ENCODE peak calls at places on chromosome 13, in ten cellular contexts. E is iris pigment epithelial cell, H is T-helper 2 cell, Q is NCI-H1048, O is COR-L47, A is T-helper 17 cell, Z is non-pigmented ciliary epithelial cell, I is breast epithelium, T is GM12865, Y is mammary epithelial cell. K is an unnamed sample.

GRCh38 chr13:32530841-32531253 is 7.7 kb downstream of the N4BP2L2 start:
- DNase-seq in E (peak), H (no peak), Q (no peak), O (no peak), A (no peak), Z (peak), I (no peak), T (peak), Y (peak), K (no peak)

GRCh38 chr13:23399254-23399796 is 34.2 kb downstream of the SACS start:
- DNase-seq in E (no peak), H (no peak), Q (no peak), O (no peak), A (no peak), Z (no peak), I (no peak), T (no peak), Y (no peak), K (no peak)

GRCh38 chr13:94412870-94413269 is 66.6 kb downstream of the DCT start:
- DNase-seq in E (no peak), H (no peak), Q (no peak), O (no peak), A (no peak), Z (no peak), I (no peak), T (no peak), Y (no peak), K (no peak)

GRCh38 chr13:112968380-112968909 is 569 bp upstream of the MCF2L start:
- DNase-seq in E (no peak), H (peak), Q (no peak), O (peak), A (peak), Z (no peak), I (peak), T (peak), Y (no peak), K (no peak)

GRCh38 chr13:111629933-111630332 is 309.5 kb downstream of the TEX29 start:
- DNase-seq in E (no peak), H (no peak), Q (no peak), O (peak), A (no peak), Z (no peak), I (no peak), T (no peak), Y (no peak), K (no peak)

GRCh38 chr13:83816081-83816480 is 66.2 kb downstream of the SLITRK1 start:
- DNase-seq in E (no peak), H (no peak), Q (no peak), O (no peak), A (no peak), Z (no peak), I (no peak), T (no peak), Y (no peak), K (no peak)

GRCh38 chr13:70668983-70669382 is 560.7 kb upstream of the KLHL1 start:
- DNase-seq in E (peak), H (no peak), Q (no peak), O (no peak), A (no peak), Z (no peak), I (no peak), T (no peak), Y (no peak), K (no peak)

GRCh38 chr13:60617863-60618733 is 221.1 kb downstream of the TDRD3 start:
- DNase-seq in E (peak), H (no peak), Q (no peak), O (peak), A (no peak), Z (peak), I (no peak), T (no peak), Y (no peak), K (no peak)

GRCh38 chr13:106496072-106496997 is 39.1 kb downstream of the EFNB2 start:
- DNase-seq in E (no peak), H (no peak), Q (no peak), O (peak), A (no peak), Z (no peak), I (no peak), T (no peak), Y (no peak), K (no peak)

GRCh38 chr13:73056054-73056962 is 2.5 kb upstream of the KLF5 start:
- DNase-seq in E (peak), H (no peak), Q (no peak), O (no peak), A (no peak), Z (peak), I (no peak), T (no peak), Y (peak), K (no peak)

GRCh38 chr13:38042771-38043170 is 173.2 kb upstream of the TRPC4 start:
- DNase-seq in E (peak), H (no peak), Q (no peak), O (no peak), A (no peak), Z (peak), I (no peak), T (no peak), Y (no peak), K (no peak)

GRCh38 chr13:51675385-51675784 is 91.1 kb downstream of the WDFY2 start:
- DNase-seq in E (no peak), H (no peak), Q (no peak), O (no peak), A (no peak), Z (no peak), I (no peak), T (no peak), Y (peak), K (no peak)

GRCh38 chr13:106520205-106521004 is 15.1 kb downstream of the EFNB2 start:
- DNase-seq in E (peak), H (no peak), Q (no peak), O (peak), A (no peak), Z (no peak), I (no peak), T (no peak), Y (no peak), K (no peak)

GRCh38 chr13:106917024-106917491 is 349.1 kb upstream of the ARGLU1 start:
- DNase-seq in E (no peak), H (no peak), Q (no peak), O (no peak), A (no peak), Z (no peak), I (no peak), T (peak), Y (no peak), K (no peak)

GRCh38 chr13:66425741-66426140 is 804.4 kb downstream of the PCDH9 start:
- DNase-seq in E (peak), H (no peak), Q (no peak), O (no peak), A (no peak), Z (peak), I (no peak), T (no peak), Y (no peak), K (no peak)

GRCh38 chr13:92842145-92842544 is 384.5 kb upstream of the GPC6 start:
- DNase-seq in E (peak), H (no peak), Q (no peak), O (no peak), A (no peak), Z (peak), I (no peak), T (no peak), Y (peak), K (no peak)

GRCh38 chr13:111145506-111145905 is 30.4 kb downstream of the ARHGEF7 start:
- DNase-seq in E (no peak), H (no peak), Q (no peak), O (no peak), A (no peak), Z (no peak), I (no peak), T (no peak), Y (no peak), K (no peak)

GRCh38 chr13:45015300-45015699 is 26.0 kb downstream of the GPALPP1 start:
- DNase-seq in E (peak), H (no peak), Q (no peak), O (no peak), A (no peak), Z (no peak), I (no peak), T (no peak), Y (peak), K (no peak)

GRCh38 chr13:101267656-101268055 is 148.7 kb downstream of the NALCN start:
- DNase-seq in E (no peak), H (no peak), Q (no peak), O (no peak), A (no peak), Z (no peak), I (no peak), T (no peak), Y (peak), K (no peak)

GRCh38 chr13:67133476-67133875 is 96.7 kb downstream of the PCDH9 start:
- DNase-seq in E (no peak), H (no peak), Q (no peak), O (no peak), A (no peak), Z (no peak), I (no peak), T (no peak), Y (no peak), K (no peak)

GRCh38 chr13:51832471-51833152 is 12.4 kb downstream of the TMEM272 start:
- DNase-seq in E (no peak), H (peak), Q (no peak), O (no peak), A (no peak), Z (no peak), I (no peak), T (peak), Y (no peak), K (no peak)

GRCh38 chr13:73765651-73766384 is 368.4 kb downstream of the KLF12 start:
- DNase-seq in E (peak), H (peak), Q (no peak), O (peak), A (peak), Z (peak), I (peak), T (peak), Y (no peak), K (peak)

GRCh38 chr13:49635599-49636433 is 7.5 kb downstream of the ARL11 start:
- DNase-seq in E (peak), H (no peak), Q (no peak), O (no peak), A (no peak), Z (no peak), I (no peak), T (peak), Y (peak), K (no peak)

K was measured in mesothelial cell of epicardium.